ENCODE peak calls at places on chromosome 19, in ten cellular contexts. One of them, this sample, is unnamed.

GRCh38 chr19:31220540-31220939 is 128.7 kb downstream of the TSHZ3 start:
- DNase-seq in IMR-90: no peak
- DNase-seq in ovary: no peak
- DNase-seq in sigmoid colon: no peak
- DNase-seq in CD8-positive, alpha-beta T cell: peak
- DNase-seq in colonic mucosa: no peak
- DNase-seq in endodermal cell: peak
- DNase-seq in mesendoderm: peak
- DNase-seq in left ventricle myocardium inferior: no peak
- DNase-seq in adrenal gland: no peak
- DNase-seq in this sample: no peak

GRCh38 chr19:3897936-3898335 is 17.5 kb downstream of the ATCAY start:
- DNase-seq in IMR-90: no peak
- DNase-seq in ovary: no peak
- DNase-seq in sigmoid colon: no peak
- DNase-seq in CD8-positive, alpha-beta T cell: peak
- DNase-seq in colonic mucosa: no peak
- DNase-seq in endodermal cell: no peak
- DNase-seq in mesendoderm: no peak
- DNase-seq in left ventricle myocardium inferior: no peak
- DNase-seq in adrenal gland: no peak
- DNase-seq in this sample: no peak

GRCh38 chr19:8161135-8161646 is 11.8 kb upstream of the FBN3 start:
- DNase-seq in IMR-90: no peak
- DNase-seq in ovary: no peak
- DNase-seq in sigmoid colon: no peak
- DNase-seq in CD8-positive, alpha-beta T cell: no peak
- DNase-seq in colonic mucosa: no peak
- DNase-seq in endodermal cell: peak
- DNase-seq in mesendoderm: peak
- DNase-seq in left ventricle myocardium inferior: no peak
- DNase-seq in adrenal gland: no peak
- DNase-seq in this sample: no peak

GRCh38 chr19:49968279-49968922 is 7.4 kb upstream of the SIGLEC11 start:
- DNase-seq in IMR-90: no peak
- DNase-seq in ovary: no peak
- DNase-seq in sigmoid colon: no peak
- DNase-seq in CD8-positive, alpha-beta T cell: no peak
- DNase-seq in colonic mucosa: no peak
- DNase-seq in endodermal cell: no peak
- DNase-seq in mesendoderm: no peak
- DNase-seq in left ventricle myocardium inferior: no peak
- DNase-seq in adrenal gland: no peak
- DNase-seq in this sample: no peak

GRCh38 chr19:3528539-3529211 is 10.3 kb upstream of the TEKTIP1 start:
- DNase-seq in IMR-90: no peak
- DNase-seq in ovary: no peak
- DNase-seq in sigmoid colon: no peak
- DNase-seq in CD8-positive, alpha-beta T cell: no peak
- DNase-seq in colonic mucosa: no peak
- DNase-seq in endodermal cell: no peak
- DNase-seq in mesendoderm: no peak
- DNase-seq in left ventricle myocardium inferior: no peak
- DNase-seq in adrenal gland: no peak
- DNase-seq in this sample: no peak

GRCh38 chr19:33040994-33041827 is 23.5 kb downstream of the RHPN2 start:
- DNase-seq in IMR-90: no peak
- DNase-seq in ovary: no peak
- DNase-seq in sigmoid colon: no peak
- DNase-seq in CD8-positive, alpha-beta T cell: no peak
- DNase-seq in colonic mucosa: peak
- DNase-seq in endodermal cell: no peak
- DNase-seq in mesendoderm: no peak
- DNase-seq in left ventricle myocardium inferior: no peak
- DNase-seq in adrenal gland: no peak
- DNase-seq in this sample: no peak

GRCh38 chr19:51259348-51260245 is 8.7 kb downstream of the SIGLECL1 start:
- DNase-seq in IMR-90: peak
- DNase-seq in ovary: no peak
- DNase-seq in sigmoid colon: no peak
- DNase-seq in CD8-positive, alpha-beta T cell: peak
- DNase-seq in colonic mucosa: peak
- DNase-seq in endodermal cell: peak
- DNase-seq in mesendoderm: peak
- DNase-seq in left ventricle myocardium inferior: peak
- DNase-seq in adrenal gland: peak
- DNase-seq in this sample: no peak

GRCh38 chr19:18274303-18274775 is at the start of gene IQCN:
- DNase-seq in IMR-90: no peak
- DNase-seq in ovary: peak
- DNase-seq in sigmoid colon: peak
- DNase-seq in CD8-positive, alpha-beta T cell: peak
- DNase-seq in colonic mucosa: peak
- DNase-seq in endodermal cell: peak
- DNase-seq in mesendoderm: peak
- DNase-seq in left ventricle myocardium inferior: no peak
- DNase-seq in adrenal gland: peak
- DNase-seq in this sample: no peak

GRCh38 chr19:49167857-49168409 is 10.3 kb downstream of the TRPM4 start:
- DNase-seq in IMR-90: no peak
- DNase-seq in ovary: no peak
- DNase-seq in sigmoid colon: no peak
- DNase-seq in CD8-positive, alpha-beta T cell: no peak
- DNase-seq in colonic mucosa: no peak
- DNase-seq in endodermal cell: no peak
- DNase-seq in mesendoderm: no peak
- DNase-seq in left ventricle myocardium inferior: no peak
- DNase-seq in adrenal gland: no peak
- DNase-seq in this sample: no peak

GRCh38 chr19:10808937-10809655 is 26.9 kb downstream of the TMED1 start:
- DNase-seq in IMR-90: peak
- DNase-seq in ovary: no peak
- DNase-seq in sigmoid colon: no peak
- DNase-seq in CD8-positive, alpha-beta T cell: peak
- DNase-seq in colonic mucosa: no peak
- DNase-seq in endodermal cell: no peak
- DNase-seq in mesendoderm: no peak
- DNase-seq in left ventricle myocardium inferior: no peak
- DNase-seq in adrenal gland: no peak
- DNase-seq in this sample: no peak

GRCh38 chr19:3565177-3565576 is 7.6 kb upstream of the HMG20B start:
- DNase-seq in IMR-90: peak
- DNase-seq in ovary: no peak
- DNase-seq in sigmoid colon: no peak
- DNase-seq in CD8-positive, alpha-beta T cell: no peak
- DNase-seq in colonic mucosa: no peak
- DNase-seq in endodermal cell: no peak
- DNase-seq in mesendoderm: no peak
- DNase-seq in left ventricle myocardium inferior: no peak
- DNase-seq in adrenal gland: no peak
- DNase-seq in this sample: no peak

GRCh38 chr19:4319067-4319718 is 14.8 kb downstream of the FSD1 start:
- DNase-seq in IMR-90: no peak
- DNase-seq in ovary: no peak
- DNase-seq in sigmoid colon: no peak
- DNase-seq in CD8-positive, alpha-beta T cell: no peak
- DNase-seq in colonic mucosa: no peak
- DNase-seq in endodermal cell: no peak
- DNase-seq in mesendoderm: no peak
- DNase-seq in left ventricle myocardium inferior: no peak
- DNase-seq in adrenal gland: no peak
- DNase-seq in this sample: no peak

GRCh38 chr19:12668937-12669271 is 2.3 kb downstream of the WDR83 start:
- DNase-seq in IMR-90: peak
- DNase-seq in ovary: no peak
- DNase-seq in sigmoid colon: peak
- DNase-seq in CD8-positive, alpha-beta T cell: peak
- DNase-seq in colonic mucosa: peak
- DNase-seq in endodermal cell: no peak
- DNase-seq in mesendoderm: peak
- DNase-seq in left ventricle myocardium inferior: peak
- DNase-seq in adrenal gland: peak
- DNase-seq in this sample: no peak

GRCh38 chr19:48400018-48400742 is 6.7 kb downstream of the GRIN2D start:
- DNase-seq in IMR-90: peak
- DNase-seq in ovary: no peak
- DNase-seq in sigmoid colon: peak
- DNase-seq in CD8-positive, alpha-beta T cell: peak
- DNase-seq in colonic mucosa: peak
- DNase-seq in endodermal cell: peak
- DNase-seq in mesendoderm: peak
- DNase-seq in left ventricle myocardium inferior: peak
- DNase-seq in adrenal gland: peak
- DNase-seq in this sample: no peak

GRCh38 chr19:8342684-8343482 is at the start of gene KANK3:
- DNase-seq in IMR-90: peak
- DNase-seq in ovary: peak
- DNase-seq in sigmoid colon: peak
- DNase-seq in CD8-positive, alpha-beta T cell: peak
- DNase-seq in colonic mucosa: peak
- DNase-seq in endodermal cell: peak
- DNase-seq in mesendoderm: peak
- DNase-seq in left ventricle myocardium inferior: peak
- DNase-seq in adrenal gland: peak
- DNase-seq in this sample: peak

GRCh38 chr19:49488046-49488862 is 846 bp downstream of the RPL13A start:
- DNase-seq in IMR-90: no peak
- DNase-seq in ovary: no peak
- DNase-seq in sigmoid colon: no peak
- DNase-seq in CD8-positive, alpha-beta T cell: no peak
- DNase-seq in colonic mucosa: no peak
- DNase-seq in endodermal cell: peak
- DNase-seq in mesendoderm: peak
- DNase-seq in left ventricle myocardium inferior: no peak
- DNase-seq in adrenal gland: no peak
- DNase-seq in this sample: no peak

GRCh38 chr19:5967994-5968430 is 9.9 kb downstream of the RANBP3 start:
- DNase-seq in IMR-90: peak
- DNase-seq in ovary: peak
- DNase-seq in sigmoid colon: peak
- DNase-seq in CD8-positive, alpha-beta T cell: peak
- DNase-seq in colonic mucosa: peak
- DNase-seq in endodermal cell: peak
- DNase-seq in mesendoderm: peak
- DNase-seq in left ventricle myocardium inferior: peak
- DNase-seq in adrenal gland: peak
- DNase-seq in this sample: no peak

GRCh38 chr19:46744005-46744691 is 1.7 kb upstream of the FKRP start:
- DNase-seq in IMR-90: no peak
- DNase-seq in ovary: no peak
- DNase-seq in sigmoid colon: no peak
- DNase-seq in CD8-positive, alpha-beta T cell: no peak
- DNase-seq in colonic mucosa: no peak
- DNase-seq in endodermal cell: no peak
- DNase-seq in mesendoderm: no peak
- DNase-seq in left ventricle myocardium inferior: no peak
- DNase-seq in adrenal gland: no peak
- DNase-seq in this sample: no peak
- H3K27ac ChIP-seq in IMR-90: no peak
- H3K27ac ChIP-seq in ovary: no peak
- H3K27ac ChIP-seq in sigmoid colon: no peak
- H3K27ac ChIP-seq in CD8-positive, alpha-beta T cell: no peak
- H3K27ac ChIP-seq in colonic mucosa: no peak
- H3K27ac ChIP-seq in endodermal cell: no peak
- H3K27ac ChIP-seq in mesendoderm: no peak
- H3K27ac ChIP-seq in left ventricle myocardium inferior: no peak
- H3K27ac ChIP-seq in adrenal gland: no peak
- H3K27ac ChIP-seq in this sample: no peak

DNA sequence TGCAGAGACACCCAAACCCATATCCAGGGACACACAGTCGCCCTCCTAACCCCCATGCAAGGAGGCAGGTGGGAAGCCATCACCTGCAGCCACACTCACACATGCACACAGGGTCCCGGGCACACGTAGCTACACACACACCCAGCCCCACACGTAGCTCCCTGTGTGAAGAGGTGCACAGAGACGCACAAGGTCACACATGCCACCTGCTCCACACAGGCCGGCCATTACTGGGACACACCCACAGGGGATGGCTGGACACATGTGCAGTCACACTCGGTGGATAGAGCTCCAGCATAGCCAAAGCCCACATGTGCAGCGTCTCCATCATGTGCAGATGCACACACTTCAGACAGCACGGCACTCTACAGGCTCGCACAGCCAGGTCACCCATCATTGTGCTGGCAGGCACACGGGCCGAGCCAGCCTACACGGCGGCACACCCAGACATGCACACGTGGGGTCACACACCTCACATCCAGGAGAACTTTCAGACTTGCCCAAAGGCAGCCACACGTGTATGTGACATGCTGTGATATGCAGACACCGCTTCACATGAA is 1.1 kb downstream of the ZNF835 start:
- DNase-seq in IMR-90: no peak
- DNase-seq in ovary: no peak
- DNase-seq in sigmoid colon: no peak
- DNase-seq in CD8-positive, alpha-beta T cell: no peak
- DNase-seq in colonic mucosa: no peak
- DNase-seq in endodermal cell: no peak
- DNase-seq in mesendoderm: no peak
- DNase-seq in left ventricle myocardium inferior: no peak
- DNase-seq in adrenal gland: no peak
- DNase-seq in this sample: no peak
- H3K4me3 ChIP-seq in IMR-90: no peak
- H3K4me3 ChIP-seq in ovary: peak
- H3K4me3 ChIP-seq in sigmoid colon: peak
- H3K4me3 ChIP-seq in CD8-positive, alpha-beta T cell: peak
- H3K4me3 ChIP-seq in colonic mucosa: peak
- H3K4me3 ChIP-seq in endodermal cell: no peak
- H3K4me3 ChIP-seq in mesendoderm: no peak
- H3K4me3 ChIP-seq in left ventricle myocardium inferior: peak
- H3K4me3 ChIP-seq in adrenal gland: peak
- H3K4me3 ChIP-seq in this sample: peak

GRCh38 chr19:1880611-1881392 is 4.5 kb downstream of the ABHD17A start:
- DNase-seq in IMR-90: no peak
- DNase-seq in ovary: no peak
- DNase-seq in sigmoid colon: peak
- DNase-seq in CD8-positive, alpha-beta T cell: no peak
- DNase-seq in colonic mucosa: no peak
- DNase-seq in endodermal cell: no peak
- DNase-seq in mesendoderm: no peak
- DNase-seq in left ventricle myocardium inferior: no peak
- DNase-seq in adrenal gland: no peak
- DNase-seq in this sample: no peak
- H3K27ac ChIP-seq in IMR-90: no peak
- H3K27ac ChIP-seq in ovary: no peak
- H3K27ac ChIP-seq in sigmoid colon: no peak
- H3K27ac ChIP-seq in CD8-positive, alpha-beta T cell: peak
- H3K27ac ChIP-seq in colonic mucosa: no peak
- H3K27ac ChIP-seq in endodermal cell: no peak
- H3K27ac ChIP-seq in mesendoderm: no peak
- H3K27ac ChIP-seq in left ventricle myocardium inferior: peak
- H3K27ac ChIP-seq in adrenal gland: peak
- H3K27ac ChIP-seq in this sample: peak

DNA sequence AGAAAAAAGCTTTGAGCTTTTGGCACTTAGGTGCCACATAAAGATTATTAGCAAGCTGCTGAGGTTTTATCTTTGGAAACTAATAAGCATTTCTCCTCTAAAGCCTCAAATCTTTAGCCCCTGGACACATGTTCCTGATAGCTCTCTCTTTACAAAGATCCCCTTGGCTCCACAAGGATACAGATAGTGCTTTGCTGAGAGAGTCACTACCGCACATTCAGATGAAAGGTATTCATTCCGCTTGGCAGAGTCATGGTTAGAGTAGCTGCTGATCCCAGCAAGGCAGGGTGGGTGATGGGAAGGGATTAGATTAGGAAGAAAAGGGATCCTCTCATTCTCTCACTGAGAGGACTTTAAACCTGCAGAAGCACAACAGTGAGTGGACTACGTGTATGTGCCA is 28.2 kb upstream of the PSG7 start:
- DNase-seq in IMR-90: peak
- DNase-seq in ovary: no peak
- DNase-seq in sigmoid colon: no peak
- DNase-seq in CD8-positive, alpha-beta T cell: no peak
- DNase-seq in colonic mucosa: no peak
- DNase-seq in endodermal cell: no peak
- DNase-seq in mesendoderm: no peak
- DNase-seq in left ventricle myocardium inferior: no peak
- DNase-seq in adrenal gland: no peak
- DNase-seq in this sample: no peak
- H3K4me3 ChIP-seq in IMR-90: no peak
- H3K4me3 ChIP-seq in ovary: no peak
- H3K4me3 ChIP-seq in sigmoid colon: no peak
- H3K4me3 ChIP-seq in CD8-positive, alpha-beta T cell: no peak
- H3K4me3 ChIP-seq in colonic mucosa: no peak
- H3K4me3 ChIP-seq in endodermal cell: no peak
- H3K4me3 ChIP-seq in mesendoderm: no peak
- H3K4me3 ChIP-seq in left ventricle myocardium inferior: no peak
- H3K4me3 ChIP-seq in adrenal gland: no peak
- H3K4me3 ChIP-seq in this sample: no peak

This sample was measured in coronary artery.